ENCODE peak calls at places on chromosomes 5 and 9, in ten cellular contexts. C is ascending aorta; Z is fibroblast of lung; T is breast epithelium; J is heart left ventricle; G is right cardiac atrium; W is thoracic aorta; Q is CD8-positive, alpha-beta T cell; F is PC-9; I is lung. R is an unnamed sample.

GRCh38 chr9:113410207-113411158 is at the start of the genes C9orf43 and POLE3:
- DNase-seq in C (peak; percentile 97), Z (peak; percentile 96), T (peak; percentile 91), J (peak; percentile 96), G (peak; percentile 98), W (peak; percentile 80), Q (peak; percentile 90), F (peak; percentile 87), I (peak; percentile 94), R (peak; percentile 85)

GRCh38 chr9:72029986-72030385 is 30.4 kb downstream of the C9orf57 start:
- DNase-seq in C (no peak), Z (no peak), T (no peak), J (no peak), G (no peak), W (no peak), Q (no peak), F (no peak), I (no peak), R (no peak)

GRCh38 chr5:161676109-161676508 is 9.4 kb upstream of the GABRA6 start:
- DNase-seq in C (no peak), Z (no peak), T (no peak), J (no peak), G (no peak), W (no peak), Q (no peak), F (no peak), I (no peak), R (no peak)

GRCh38 chr5:99928490-99928889 is 606.7 kb upstream of the FAM174A start:
- DNase-seq in C (no peak), Z (no peak), T (no peak), J (no peak), G (no peak), W (no peak), Q (no peak), F (no peak), I (no peak), R (no peak)

GRCh38 chr5:32390819-32391591 is 53.5 kb downstream of the ZFR start:
- DNase-seq in C (no peak), Z (peak; percentile 94), T (no peak), J (no peak), G (no peak), W (no peak), Q (no peak), F (peak; percentile 66), I (no peak), R (no peak)

GRCh38 chr5:56759521-56759920 is 55.8 kb upstream of the MAP3K1 start:
- DNase-seq in C (no peak), Z (no peak), T (peak; percentile 54), J (no peak), G (no peak), W (no peak), Q (no peak), F (peak; percentile 88), I (no peak), R (no peak)

GRCh38 chr5:10663531-10664183 is 97.4 kb downstream of the DAP start:
- DNase-seq in C (peak; percentile 43), Z (peak; percentile 41), T (no peak), J (peak; percentile 40), G (no peak), W (no peak), Q (no peak), F (no peak), I (no peak), R (no peak)

GRCh38 chr5:113071401-113071800 is 94.8 kb downstream of the DCP2 start:
- DNase-seq in C (no peak), Z (no peak), T (no peak), J (no peak), G (no peak), W (no peak), Q (no peak), F (no peak), I (no peak), R (no peak)

GRCh38 chr5:131481569-131481968 is 153.5 kb downstream of the RAPGEF6 start:
- DNase-seq in C (no peak), Z (no peak), T (no peak), J (no peak), G (no peak), W (no peak), Q (no peak), F (no peak), I (no peak), R (no peak)

GRCh38 chr5:11596657-11597071 is 307.6 kb downstream of the CTNND2 start:
- DNase-seq in C (no peak), Z (no peak), T (no peak), J (no peak), G (no peak), W (no peak), Q (no peak), F (no peak), I (no peak), R (no peak)

GRCh38 chr9:124752967-124753366 is 18.1 kb downstream of the NR6A1 start:
- DNase-seq in C (no peak), Z (peak; percentile 49), T (no peak), J (no peak), G (no peak), W (no peak), Q (no peak), F (peak; percentile 65), I (no peak), R (no peak)

GRCh38 chr9:137774775-137775386 is 102.7 kb upstream of the CACNA1B start:
- DNase-seq in C (no peak), Z (no peak), T (no peak), J (no peak), G (no peak), W (no peak), Q (no peak), F (no peak), I (no peak), R (no peak)

GRCh38 chr9:21965401-21965951 is 28.7 kb downstream of the CDKN2A start:
- DNase-seq in C (no peak), Z (peak; percentile 67), T (no peak), J (no peak), G (peak; percentile 65), W (no peak), Q (no peak), F (no peak), I (peak; percentile 40), R (no peak)

GRCh38 chr5:108615216-108615615 is 132.5 kb upstream of the FER start:
- DNase-seq in C (no peak), Z (peak; percentile 77), T (no peak), J (no peak), G (no peak), W (no peak), Q (no peak), F (no peak), I (no peak), R (no peak)

GRCh38 chr9:93305497-93306020 is 121.6 kb downstream of the WNK2 start:
- DNase-seq in C (peak; percentile 61), Z (no peak), T (peak; percentile 39), J (no peak), G (peak; percentile 58), W (peak; percentile 29), Q (no peak), F (no peak), I (no peak), R (no peak)

GRCh38 chr5:177600458-177601018 is 606 bp downstream of the B4GALT7 start:
- DNase-seq in C (no peak), Z (no peak), T (no peak), J (no peak), G (no peak), W (no peak), Q (no peak), F (no peak), I (no peak), R (no peak)

GRCh38 chr5:89728750-89729149 is 680.8 kb downstream of the CETN3 start:
- DNase-seq in C (peak; percentile 86), Z (peak; percentile 76), T (no peak), J (peak; percentile 25), G (peak; percentile 40), W (peak; percentile 38), Q (no peak), F (no peak), I (peak; percentile 29), R (no peak)

GRCh38 chr9:96487030-96487396 is 37.0 kb downstream of the HABP4 start:
- DNase-seq in C (no peak), Z (no peak), T (no peak), J (no peak), G (no peak), W (no peak), Q (no peak), F (no peak), I (no peak), R (no peak)

GRCh38 chr5:35185518-35185917 is 44.8 kb downstream of the PRLR start:
- DNase-seq in C (no peak), Z (no peak), T (no peak), J (no peak), G (no peak), W (no peak), Q (no peak), F (no peak), I (no peak), R (no peak)
- H3K4me1 ChIP-seq in C (no peaks in the 10 kb centered on the region), Z (no peaks in the 10 kb centered on the region), T (no peaks in the 10 kb centered on the region), J (no peaks in the 10 kb centered on the region), G (peaks cover 1% of the 10 kb centered on the region), W (no peaks in the 10 kb centered on the region), Q (no peaks in the 10 kb centered on the region), F (no peaks in the 10 kb centered on the region), I (no peaks in the 10 kb centered on the region), R (peaks cover 3% of the 10 kb centered on the region)

GRCh38 chr9:131406567-131407436 is 12.9 kb downstream of the PRRC2B start:
- DNase-seq in C (no peak), Z (peak; percentile 45), T (no peak), J (no peak), G (no peak), W (no peak), Q (no peak), F (no peak), I (no peak), R (no peak)
- H3K4me1 ChIP-seq in C (peaks cover 89% of the 10 kb centered on the region), Z (peaks cover 51% of the 10 kb centered on the region), T (peaks cover 68% of the 10 kb centered on the region), J (peaks cover 38% of the 10 kb centered on the region), G (peaks cover 37% of the 10 kb centered on the region), W (peaks cover 74% of the 10 kb centered on the region), Q (peaks cover 90% of the 10 kb centered on the region), F (peaks cover 3% of the 10 kb centered on the region), I (peaks cover 43% of the 10 kb centered on the region), R (peaks cover 32% of the 10 kb centered on the region)

DNA sequence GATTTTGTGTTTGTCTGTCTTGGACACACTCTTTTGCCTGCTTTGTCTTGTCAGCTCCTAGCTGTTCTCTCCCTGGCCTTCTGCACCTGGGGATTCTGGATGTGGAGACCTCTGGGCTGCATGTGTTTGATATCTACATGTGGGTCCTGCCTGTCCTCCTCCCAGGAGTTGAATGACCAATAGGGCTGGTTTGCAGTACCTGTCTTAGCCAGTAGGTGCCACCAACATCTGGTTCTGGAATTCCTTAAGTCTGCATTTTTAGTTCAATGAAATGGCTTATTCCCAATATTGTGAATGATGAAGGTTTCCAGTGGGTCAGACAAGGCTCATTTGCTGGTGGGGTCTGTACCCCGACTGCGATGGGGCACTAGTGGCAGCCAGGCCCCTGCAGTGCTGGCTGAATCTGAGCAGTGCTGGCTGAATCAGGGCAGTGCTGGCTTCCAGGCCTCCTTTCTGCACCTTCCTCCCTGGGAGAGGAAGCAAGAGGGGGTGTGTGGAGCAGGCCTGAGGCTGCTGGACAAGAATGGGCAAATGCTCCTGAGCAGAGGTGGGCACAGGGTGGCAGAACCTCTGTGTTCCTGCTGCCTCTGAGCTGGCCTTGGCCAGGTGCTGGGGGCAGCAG is 73.3 kb downstream of the RXRA start:
- DNase-seq in C (no peak), Z (peak; percentile 49), T (no peak), J (no peak), G (no peak), W (no peak), Q (no peak), F (no peak), I (no peak), R (peak; percentile 35)
- H3K4me1 ChIP-seq in C (peaks cover 57% of the 10 kb centered on the region), Z (peaks cover 10% of the 10 kb centered on the region), T (peaks cover 29% of the 10 kb centered on the region), J (peaks cover 32% of the 10 kb centered on the region), G (peaks cover 31% of the 10 kb centered on the region), W (peaks cover 51% of the 10 kb centered on the region), Q (peaks cover 47% of the 10 kb centered on the region), F (peaks cover 4% of the 10 kb centered on the region), I (peaks cover 59% of the 10 kb centered on the region), R (peaks cover 3% of the 10 kb centered on the region)

GRCh38 chr5:68258531-68258930 is 43.0 kb downstream of the PIK3R1 start:
- DNase-seq in C (no peak), Z (no peak), T (no peak), J (no peak), G (no peak), W (no peak), Q (no peak), F (no peak), I (no peak), R (no peak)
- H3K4me1 ChIP-seq in C (peaks cover 80% of the 10 kb centered on the region), Z (peaks cover 14% of the 10 kb centered on the region), T (peaks cover 12% of the 10 kb centered on the region), J (no peaks in the 10 kb centered on the region), G (peaks cover 16% of the 10 kb centered on the region), W (peaks cover 74% of the 10 kb centered on the region), Q (peaks cover 67% of the 10 kb centered on the region), F (no peaks in the 10 kb centered on the region), I (peaks cover 6% of the 10 kb centered on the region), R (no peaks in the 10 kb centered on the region)

R was measured in iPS DF 6.9.